ENCODE peak calls at places on chromosomes 16 and 17, in ten cellular contexts. K, Z, X, F, D, H, R, E, L and A are unnamed samples. For H3K9me3, the result is how much of the 10 kb centered on the place peaks cover.

GRCh38 chr17:60729854-60730253 is 52.2 kb downstream of the BCAS3 start:
- DNase-seq in K (no peak), Z (no peak), X (no peak), F (no peak), D (no peak), H (no peak), R (no peak), E (no peak), L (no peak), A (no peak)

GRCh38 chr17:3917391-3917931 is 1.2 kb upstream of the P2RX1 start:
- DNase-seq in K (no peak), Z (no peak), X (no peak), F (peak), D (peak), H (no peak), R (peak), E (no peak), L (no peak), A (no peak)

GRCh38 chr16:71933913-71934696 is 38.8 kb downstream of the IST1 start:
- DNase-seq in K (no peak), Z (no peak), X (peak), F (no peak), D (no peak), H (no peak), R (no peak), E (peak), L (no peak), A (peak)

GRCh38 chr17:77768475-77768874 is 190.0 kb upstream of the TNRC6C start:
- DNase-seq in K (no peak), Z (no peak), X (no peak), F (no peak), D (no peak), H (no peak), R (no peak), E (no peak), L (no peak), A (no peak)

GRCh38 chr17:59439261-59439660 is 107.8 kb downstream of the YPEL2 start:
- DNase-seq in K (no peak), Z (no peak), X (no peak), F (no peak), D (no peak), H (no peak), R (no peak), E (no peak), L (peak), A (no peak)

GRCh38 chr16:15507299-15507958 is 73.0 kb downstream of the BMERB1 start:
- DNase-seq in K (no peak), Z (no peak), X (no peak), F (no peak), D (no peak), H (no peak), R (no peak), E (no peak), L (no peak), A (no peak)

GRCh38 chr17:74712756-74713155 is at the start of gene CD300LF:
- DNase-seq in K (no peak), Z (no peak), X (no peak), F (peak), D (no peak), H (no peak), R (peak), E (no peak), L (no peak), A (no peak)

GRCh38 chr16:47732122-47732805 is 271.1 kb downstream of the PHKB start:
- DNase-seq in K (no peak), Z (no peak), X (no peak), F (no peak), D (no peak), H (no peak), R (no peak), E (peak), L (no peak), A (no peak)

GRCh38 chr17:27616414-27616813 is 14.6 kb upstream of the LGALS9 start:
- DNase-seq in K (no peak), Z (no peak), X (no peak), F (no peak), D (no peak), H (no peak), R (no peak), E (no peak), L (no peak), A (no peak)

GRCh38 chr17:40510328-40510648 is 8.9 kb upstream of the TNS4 start:
- DNase-seq in K (peak), Z (peak), X (no peak), F (no peak), D (peak), H (no peak), R (peak), E (peak), L (no peak), A (peak)

GRCh38 chr17:21297597-21297996 is 13.1 kb downstream of the MAP2K3 start:
- DNase-seq in K (peak), Z (no peak), X (peak), F (no peak), D (no peak), H (no peak), R (no peak), E (no peak), L (no peak), A (no peak)
- H3K9me3 ChIP-seq in K (under half), Z (under half), X (under half), F (under half), D (under half), H (under half), R (under half), E (under half), L (under half), A (under half)

GRCh38 chr17:55487727-55488436 is 23.4 kb downstream of the SMIM36 start:
- DNase-seq in K (no peak), Z (no peak), X (no peak), F (no peak), D (no peak), H (no peak), R (no peak), E (peak), L (peak), A (no peak)
- H3K27ac ChIP-seq in K (no peak), Z (no peak), X (no peak), F (no peak), D (no peak), H (no peak), R (no peak), E (no peak), L (no peak), A (no peak)

DNA sequence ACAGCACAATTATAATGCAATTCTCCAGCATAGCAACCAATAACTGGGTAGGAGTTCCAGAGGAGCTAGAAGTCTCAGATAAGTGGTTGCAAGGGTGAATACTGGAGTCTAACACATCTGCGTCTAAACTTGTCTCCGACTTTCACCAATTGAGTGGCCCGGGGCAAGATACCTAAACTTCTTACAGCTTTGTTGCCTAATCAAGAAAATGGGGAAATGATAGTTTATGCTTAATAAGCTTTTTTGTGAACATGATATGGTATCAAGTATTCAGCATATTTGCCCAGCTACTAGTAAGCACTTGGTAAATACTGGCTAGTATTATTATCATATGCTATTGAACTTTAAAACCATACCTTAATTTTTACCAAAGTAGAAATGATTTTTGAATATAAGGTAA is 183.5 kb downstream of the KCNJ2 start:
- DNase-seq in K (no peak), Z (no peak), X (no peak), F (no peak), D (no peak), H (no peak), R (no peak), E (no peak), L (no peak), A (no peak)
- H3K9me3 ChIP-seq in K (under half), Z (under half), X (under half), F (under half), D (under half), H (under half), R (under half), E (under half), L (under half), A (under half)

GRCh38 chr16:74500907-74501306 is 79.6 kb upstream of the CLEC18B start:
- DNase-seq in K (no peak), Z (no peak), X (no peak), F (no peak), D (no peak), H (no peak), R (no peak), E (no peak), L (no peak), A (no peak)
- H3K27ac ChIP-seq in K (peak), Z (peak), X (no peak), F (peak), D (peak), H (no peak), R (no peak), E (no peak), L (no peak), A (no peak)

GRCh38 chr17:22253007-22253406 is 560.7 kb downstream of the KCNJ18 start:
- DNase-seq in K (no peak), Z (no peak), X (no peak), F (no peak), D (no peak), H (no peak), R (no peak), E (no peak), L (no peak), A (no peak)
- H3K9me3 ChIP-seq in K (under half), Z (under half), X (under half), F (under half), D (under half), H (under half), R (under half), E (under half), L (under half), A (under half)

DNA sequence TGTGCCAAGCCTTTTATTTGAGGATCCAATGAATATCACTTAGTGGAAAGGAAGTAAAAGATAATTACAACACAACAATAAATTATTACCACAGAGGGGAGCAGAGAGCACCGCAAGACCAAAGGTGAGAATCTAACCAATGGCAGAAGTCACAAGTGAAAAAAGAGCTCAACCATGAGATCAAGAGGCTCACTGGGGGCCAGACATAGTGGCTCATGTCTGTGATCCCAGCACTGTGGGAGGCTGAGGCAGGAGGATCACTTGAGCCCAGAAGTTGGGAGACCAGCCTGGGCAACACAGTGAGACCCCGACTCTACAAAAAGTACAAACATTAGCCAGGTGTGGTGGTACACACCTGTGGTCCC is 17.7 kb downstream of the ANKRD11 start:
- DNase-seq in K (peak), Z (no peak), X (no peak), F (no peak), D (no peak), H (no peak), R (peak), E (no peak), L (no peak), A (no peak)
- H3K27ac ChIP-seq in K (no peak), Z (no peak), X (no peak), F (no peak), D (no peak), H (no peak), R (no peak), E (peak), L (no peak), A (no peak)

DNA sequence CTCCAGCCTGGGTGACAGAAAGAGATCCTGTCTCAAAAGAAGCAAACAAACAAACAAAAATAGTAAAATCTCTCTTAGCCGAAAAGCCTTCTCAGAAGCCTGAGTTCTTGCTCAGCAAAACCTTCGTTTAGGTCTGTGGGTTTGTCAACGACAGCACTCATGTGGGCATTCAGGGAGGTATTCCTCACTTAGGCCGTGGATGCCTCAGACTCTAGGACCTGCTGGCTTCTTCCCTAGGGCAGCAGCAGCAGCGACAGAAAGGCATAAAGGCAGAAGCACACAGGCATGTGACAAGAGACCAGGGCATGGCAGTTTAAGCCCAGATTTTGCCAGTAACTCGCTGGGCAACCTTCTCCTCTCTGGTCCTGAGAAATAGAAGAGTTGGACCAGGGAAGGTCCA is 17.1 kb upstream of the SLC39A11 start:
- DNase-seq in K (no peak), Z (no peak), X (no peak), F (no peak), D (no peak), H (no peak), R (no peak), E (no peak), L (no peak), A (no peak)
- H3K9me3 ChIP-seq in K (under half), Z (under half), X (under half), F (under half), D (under half), H (under half), R (under half), E (under half), L (under half), A (under half)

GRCh38 chr17:64177346-64178010 is 47.5 kb upstream of the ERN1 start:
- DNase-seq in K (no peak), Z (no peak), X (no peak), F (no peak), D (no peak), H (no peak), R (no peak), E (no peak), L (no peak), A (no peak)

GRCh38 chr17:64176556-64176955 is 46.6 kb upstream of the ERN1 start:
- DNase-seq in K (no peak), Z (no peak), X (no peak), F (no peak), D (no peak), H (no peak), R (no peak), E (no peak), L (no peak), A (no peak)

GRCh38 chr17:64172510-64172909 is 42.6 kb upstream of the ERN1 start:
- DNase-seq in K (no peak), Z (no peak), X (no peak), F (no peak), D (no peak), H (no peak), R (no peak), E (no peak), L (no peak), A (no peak)

GRCh38 chr17:64173646-64174045 is 43.7 kb upstream of the ERN1 start:
- DNase-seq in K (no peak), Z (no peak), X (no peak), F (no peak), D (no peak), H (no peak), R (no peak), E (no peak), L (no peak), A (no peak)

DNA sequence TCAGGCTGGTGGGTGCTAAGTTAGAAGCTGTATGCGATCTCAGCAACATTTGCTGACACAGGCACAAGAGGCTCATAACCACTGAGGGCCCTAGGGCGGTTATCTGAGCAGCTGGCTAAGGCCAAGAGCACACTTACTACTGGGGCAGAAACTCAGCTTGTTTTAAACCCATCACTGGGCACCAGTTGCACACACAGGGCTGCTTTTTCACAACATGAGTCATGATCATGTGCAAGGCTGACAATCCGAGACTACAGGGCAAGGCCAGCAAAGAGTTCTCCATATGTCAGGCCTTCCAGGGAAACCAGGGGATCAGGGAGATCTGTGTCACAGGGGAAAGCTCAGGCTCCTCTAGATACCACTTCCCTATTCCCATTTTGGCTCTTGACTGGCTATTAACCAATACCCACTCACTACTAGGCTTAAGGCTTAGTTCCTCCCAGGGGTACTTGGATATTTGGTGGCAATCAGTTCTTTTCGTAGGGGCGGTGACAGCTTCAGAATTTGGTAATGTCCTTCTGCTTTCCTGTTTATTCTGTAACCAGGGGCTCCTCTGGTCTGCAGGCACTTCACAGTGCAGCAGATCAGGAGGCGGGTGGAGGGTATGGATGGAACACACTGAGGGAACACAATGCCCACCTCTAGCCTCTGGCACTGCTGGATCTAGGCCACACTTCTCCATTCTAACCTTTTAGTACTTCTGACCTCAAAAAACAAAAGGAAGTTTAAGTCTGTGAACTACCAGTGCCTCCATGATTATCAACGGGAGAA is 44.9 kb upstream of the ERN1 start:
- DNase-seq in K (no peak), Z (no peak), X (no peak), F (no peak), D (peak), H (no peak), R (no peak), E (no peak), L (no peak), A (peak)
- H3K27ac ChIP-seq in K (peak), Z (no peak), X (no peak), F (peak), D (peak), H (no peak), R (peak), E (no peak), L (no peak), A (peak)